ENCODE peak calls at places on chromosomes 5 and 9, in ten cellular contexts. X is sigmoid colon, G is upper lobe of left lung, C is H1, T is transverse colon, V is HepG2, A is GM12878, M is suprapubic skin, H is SK-N-SH, S is esophagus muscularis mucosa. P is an unnamed sample.

GRCh38 chr5:142543951-142544753 is 141.7 kb downstream of the FGF1 start:
- DNase-seq in X (no peak), G (no peak), C (no peak), T (no peak), V (no peak), A (no peak), M (no peak), H (no peak), S (no peak), P (no peak)

GRCh38 chr9:13939129-13939528 is 374.8 kb downstream of the NFIB start:
- DNase-seq in X (no peak), G (no peak), C (no peak), T (no peak), V (no peak), A (no peak), M (no peak), H (no peak), S (no peak), P (no peak)

GRCh38 chr5:142568271-142568995 is 117.5 kb downstream of the FGF1 start:
- DNase-seq in X (peak), G (no peak), C (no peak), T (no peak), V (no peak), A (no peak), M (no peak), H (no peak), S (no peak), P (no peak)

GRCh38 chr5:146805099-146805498 is 73.5 kb downstream of the PPP2R2B start:
- DNase-seq in X (no peak), G (no peak), C (no peak), T (no peak), V (no peak), A (no peak), M (no peak), H (no peak), S (no peak), P (no peak)

GRCh38 chr5:138603521-138603920 is 28.3 kb upstream of the HSPA9 start:
- DNase-seq in X (no peak), G (no peak), C (no peak), T (no peak), V (no peak), A (peak), M (no peak), H (no peak), S (no peak), P (no peak)

GRCh38 chr5:167652690-167653089 is 638.8 kb upstream of the WWC1 start:
- DNase-seq in X (no peak), G (no peak), C (no peak), T (no peak), V (no peak), A (no peak), M (no peak), H (no peak), S (no peak), P (no peak)

GRCh38 chr5:93078082-93079038 is 502.7 kb downstream of the NR2F1-AS1 start:
- DNase-seq in X (peak), G (no peak), C (no peak), T (peak), V (peak), A (peak), M (no peak), H (peak), S (no peak), P (peak)

GRCh38 chr5:102314328-102314727 is 18.2 kb upstream of the SLCO4C1 start:
- DNase-seq in X (no peak), G (no peak), C (no peak), T (no peak), V (no peak), A (no peak), M (no peak), H (no peak), S (no peak), P (no peak)

GRCh38 chr5:6280425-6281100 is 97.8 kb downstream of the MED10 start:
- DNase-seq in X (no peak), G (no peak), C (no peak), T (no peak), V (no peak), A (no peak), M (no peak), H (no peak), S (no peak), P (no peak)

GRCh38 chr5:177479774-177480173 is 6.3 kb upstream of the DBN1 start:
- DNase-seq in X (no peak), G (no peak), C (no peak), T (no peak), V (no peak), A (no peak), M (no peak), H (peak), S (no peak), P (no peak)

GRCh38 chr9:123401879-123402513 is 46.0 kb downstream of the CRB2 start:
- DNase-seq in X (no peak), G (no peak), C (no peak), T (peak), V (peak), A (no peak), M (no peak), H (peak), S (no peak), P (no peak)

GRCh38 chr5:39373797-39374196 is 9.5 kb upstream of the C9 start:
- DNase-seq in X (no peak), G (no peak), C (no peak), T (no peak), V (no peak), A (no peak), M (no peak), H (no peak), S (no peak), P (no peak)

GRCh38 chr5:119161430-119161829 is 90.5 kb downstream of the DMXL1 start:
- DNase-seq in X (no peak), G (no peak), C (no peak), T (no peak), V (no peak), A (no peak), M (no peak), H (no peak), S (no peak), P (peak)

GRCh38 chr5:91562922-91563321 is 179.8 kb upstream of the ARRDC3 start:
- DNase-seq in X (no peak), G (no peak), C (no peak), T (no peak), V (no peak), A (no peak), M (no peak), H (no peak), S (no peak), P (no peak)

GRCh38 chr5:126235628-126236027 is 187.6 kb upstream of the GRAMD2B start:
- DNase-seq in X (no peak), G (no peak), C (no peak), T (no peak), V (no peak), A (no peak), M (no peak), H (no peak), S (no peak), P (no peak)

GRCh38 chr5:143554918-143555477 is 151.5 kb upstream of the NR3C1 start:
- DNase-seq in X (no peak), G (no peak), C (no peak), T (no peak), V (peak), A (no peak), M (no peak), H (no peak), S (no peak), P (no peak)

GRCh38 chr5:113235884-113236283 is 198.9 kb downstream of the TSSK1B start:
- DNase-seq in X (no peak), G (no peak), C (no peak), T (no peak), V (no peak), A (no peak), M (no peak), H (no peak), S (no peak), P (no peak)

GRCh38 chr9:114529285-114529684 is 24.0 kb upstream of the WHRN start:
- DNase-seq in X (no peak), G (no peak), C (no peak), T (no peak), V (no peak), A (no peak), M (no peak), H (no peak), S (no peak), P (no peak)

GRCh38 chr9:113372059-113372458 is 4.7 kb downstream of the HDHD3 start:
- DNase-seq in X (no peak), G (no peak), C (no peak), T (no peak), V (no peak), A (no peak), M (no peak), H (no peak), S (no peak), P (no peak)

GRCh38 chr5:128002420-128002819 is 81.1 kb upstream of the SLC12A2 start:
- DNase-seq in X (no peak), G (no peak), C (no peak), T (no peak), V (no peak), A (no peak), M (no peak), H (no peak), S (no peak), P (no peak)

GRCh38 chr9:109471994-109472393 is 26.1 kb downstream of the PTPN3 start:
- DNase-seq in X (no peak), G (no peak), C (no peak), T (no peak), V (no peak), A (no peak), M (no peak), H (no peak), S (no peak), P (no peak)

GRCh38 chr5:175814676-175815075 is 56.7 kb upstream of the CPLX2 start:
- DNase-seq in X (no peak), G (no peak), C (no peak), T (no peak), V (no peak), A (no peak), M (no peak), H (peak), S (no peak), P (no peak)

GRCh38 chr5:343461-344401 is 22.2 kb downstream of the AHRR start:
- DNase-seq in X (no peak), G (peak), C (no peak), T (peak), V (peak), A (no peak), M (no peak), H (peak), S (no peak), P (peak)

GRCh38 chr9:14249527-14249926 is 64.4 kb downstream of the NFIB start:
- DNase-seq in X (no peak), G (no peak), C (no peak), T (no peak), V (no peak), A (no peak), M (no peak), H (no peak), S (no peak), P (no peak)

GRCh38 chr5:124662261-124662781 is 84.1 kb downstream of the ZNF608 start:
- DNase-seq in X (no peak), G (no peak), C (no peak), T (peak), V (no peak), A (no peak), M (no peak), H (no peak), S (no peak), P (no peak)

GRCh38 chr5:134543820-134544692 is 18.6 kb downstream of the JADE2 start:
- DNase-seq in X (no peak), G (no peak), C (no peak), T (peak), V (no peak), A (no peak), M (no peak), H (no peak), S (no peak), P (no peak)

GRCh38 chr9:6782378-6782777 is 24.6 kb downstream of the KDM4C start:
- DNase-seq in X (peak), G (no peak), C (no peak), T (no peak), V (no peak), A (no peak), M (no peak), H (no peak), S (no peak), P (no peak)

GRCh38 chr9:6781476-6781875 is 23.7 kb downstream of the KDM4C start:
- DNase-seq in X (no peak), G (no peak), C (no peak), T (no peak), V (peak), A (no peak), M (no peak), H (no peak), S (no peak), P (no peak)

GRCh38 chr9:6782981-6783380 is 25.2 kb downstream of the KDM4C start:
- DNase-seq in X (peak), G (no peak), C (no peak), T (no peak), V (no peak), A (no peak), M (no peak), H (no peak), S (no peak), P (no peak)

GRCh38 chr9:6779417-6780241 is 21.9 kb downstream of the KDM4C start:
- DNase-seq in X (peak), G (no peak), C (no peak), T (peak), V (peak), A (no peak), M (no peak), H (peak), S (no peak), P (no peak)

GRCh38 chr9:6780690-6781089 is 22.9 kb downstream of the KDM4C start:
- DNase-seq in X (no peak), G (no peak), C (no peak), T (no peak), V (no peak), A (no peak), M (no peak), H (no peak), S (no peak), P (no peak)
- TF ChIP-seq EP300 in X (no peak), G (no peak), C (no peak), T (no peak), V (no peak), A (no peak), M (no peak), H (no peak), S (no peak), P (no peak)

DNA sequence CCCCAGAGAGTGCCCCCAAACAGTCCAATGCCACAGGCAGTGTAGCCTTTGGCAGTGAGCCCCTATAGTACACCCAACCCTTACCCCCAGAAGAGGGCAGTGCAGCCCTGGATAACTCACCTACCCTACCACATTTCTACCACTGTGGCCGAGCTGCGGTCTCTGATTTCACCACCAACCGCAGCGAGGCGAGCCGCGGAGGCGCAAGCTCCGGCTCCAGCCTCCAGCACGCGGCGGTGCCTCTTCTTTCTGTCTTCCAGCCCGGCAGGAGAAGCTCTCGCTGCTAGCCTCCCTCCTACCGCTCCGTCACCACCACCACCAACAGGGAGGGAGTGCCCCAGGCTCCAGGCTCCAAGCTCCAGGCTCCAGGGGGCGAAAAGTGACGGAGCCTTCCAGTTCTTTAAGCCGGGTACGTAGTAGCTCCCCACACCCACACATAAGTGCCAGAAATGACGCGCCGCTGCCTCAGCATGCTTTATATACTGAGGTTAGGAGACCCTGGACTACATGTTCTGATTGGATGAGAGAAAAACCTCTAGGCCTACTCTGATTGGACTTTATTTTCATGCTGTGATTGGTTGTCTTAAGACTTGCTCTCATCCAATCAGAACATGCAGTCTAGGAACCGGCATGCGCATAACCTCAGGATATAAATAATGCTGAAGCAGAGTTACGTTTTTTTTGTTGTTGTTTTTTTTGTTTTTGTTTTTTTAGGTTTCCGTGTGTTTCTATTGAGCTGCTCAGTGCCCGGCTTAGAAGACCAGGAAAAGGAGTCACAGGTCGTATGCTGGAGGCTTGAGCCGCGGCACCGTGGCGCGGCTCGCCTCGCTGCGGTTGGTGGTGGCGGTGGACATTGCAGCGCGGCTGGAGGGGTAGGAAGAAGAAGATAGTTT is at the start of gene PCAT7:
- DNase-seq in X (no peak), G (peak), C (peak), T (peak), V (peak), A (peak), M (no peak), H (peak), S (no peak), P (peak)
- TF ChIP-seq POLR2AphosphoS5 in X (no peak), G (no peak), C (peak), T (peak), V (peak), A (no peak), M (no peak), H (no peak), S (no peak), P (no peak)

DNA sequence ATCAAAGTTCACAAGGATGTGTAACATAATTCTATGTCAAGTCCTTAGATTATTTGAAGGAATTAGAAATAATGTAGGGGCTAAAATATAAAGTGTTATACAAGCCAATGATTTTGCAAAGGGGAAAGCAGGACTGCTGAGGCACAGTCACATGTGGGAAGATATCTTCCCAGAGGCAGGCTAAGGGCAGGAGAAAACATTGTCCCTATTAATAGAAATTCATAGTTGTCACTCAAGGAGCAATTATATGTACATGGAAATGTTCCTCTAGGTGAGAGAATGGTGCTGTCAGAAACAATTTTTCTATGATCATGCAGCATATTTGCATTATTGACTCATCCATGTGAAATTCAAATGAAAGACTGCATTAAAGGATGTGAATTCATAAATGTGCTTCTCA is 775.8 kb upstream of the CDH9 start:
- DNase-seq in X (no peak), G (no peak), C (no peak), T (no peak), V (no peak), A (no peak), M (no peak), H (no peak), S (no peak), P (no peak)
- TF ChIP-seq EP300 in X (no peak), G (no peak), C (no peak), T (no peak), V (no peak), A (no peak), M (no peak), H (no peak), S (no peak), P (no peak)

GRCh38 chr5:81167544-81167943 is 65.6 kb upstream of the CKMT2 start:
- DNase-seq in X (peak), G (no peak), C (no peak), T (no peak), V (no peak), A (no peak), M (no peak), H (no peak), S (no peak), P (no peak)

GRCh38 chr5:81172710-81173109 is 60.4 kb upstream of the CKMT2 start:
- DNase-seq in X (no peak), G (no peak), C (no peak), T (no peak), V (no peak), A (no peak), M (no peak), H (no peak), S (no peak), P (no peak)

GRCh38 chr5:81169924-81170323 is 63.2 kb upstream of the CKMT2 start:
- DNase-seq in X (no peak), G (no peak), C (no peak), T (no peak), V (no peak), A (no peak), M (no peak), H (no peak), S (no peak), P (no peak)

GRCh38 chr5:81167078-81167477 is 66.0 kb upstream of the CKMT2 start:
- DNase-seq in X (no peak), G (no peak), C (no peak), T (no peak), V (no peak), A (no peak), M (no peak), H (no peak), S (no peak), P (no peak)

GRCh38 chr5:81171769-81172168 is 61.4 kb upstream of the CKMT2 start:
- DNase-seq in X (no peak), G (no peak), C (no peak), T (peak), V (no peak), A (no peak), M (no peak), H (no peak), S (no peak), P (no peak)
- TF ChIP-seq POLR2AphosphoS5 in X (no peak), G (no peak), C (no peak), T (no peak), V (no peak), A (no peak), M (no peak), H (no peak), S (peak), P (no peak)

GRCh38 chr5:169331292-169331852 is 30.4 kb upstream of the SLIT3 start:
- DNase-seq in X (no peak), G (no peak), C (no peak), T (no peak), V (no peak), A (no peak), M (no peak), H (no peak), S (no peak), P (no peak)

GRCh38 chr5:169335806-169336205 is 34.9 kb upstream of the SLIT3 start:
- DNase-seq in X (no peak), G (no peak), C (no peak), T (no peak), V (no peak), A (no peak), M (no peak), H (no peak), S (no peak), P (no peak)

GRCh38 chr5:169339869-169340268 is 38.9 kb upstream of the SLIT3 start:
- DNase-seq in X (no peak), G (no peak), C (no peak), T (no peak), V (no peak), A (peak), M (no peak), H (no peak), S (no peak), P (no peak)

GRCh38 chr5:169336234-169336633 is 35.3 kb upstream of the SLIT3 start:
- DNase-seq in X (no peak), G (no peak), C (no peak), T (no peak), V (no peak), A (no peak), M (no peak), H (peak), S (no peak), P (no peak)
- TF ChIP-seq EP300 in X (no peak), G (no peak), C (no peak), T (no peak), V (no peak), A (no peak), M (no peak), H (no peak), S (no peak), P (no peak)

P was measured in stomach.